ENCODE peak calls at places on chromosomes 13 and 19, in nine cellular contexts. S is suprapubic skin, W is breast epithelium, Y is sigmoid colon, Z is spleen, X is transverse colon, C is GM23338, A is H1, T is stomach. R is an unnamed sample.

GRCh38 chr13:20442370-20442769 is 83.3 kb downstream of the CRYL1 start:
- DNase-seq in T (no peak), Y (no peak), X (no peak), Z (no peak), A (no peak), W (no peak), C (no peak), S (no peak), R (no peak)

GRCh38 chr19:2371656-2372055 is 11.6 kb downstream of the TMPRSS9 start:
- DNase-seq in A (no peak), T (no peak), Y (no peak), C (no peak), X (no peak), S (no peak), Z (no peak), W (no peak), R (no peak)

GRCh38 chr19:40466219-40467006 is at the start of gene SPTBN4:
- DNase-seq in C (no peak), Y (peak; percentile 76), T (no peak), X (peak; percentile 30), A (no peak), W (peak; percentile 43), S (peak; percentile 85), Z (peak; percentile 89), R (no peak)

GRCh38 chr19:44643605-44644390 is at the start of gene PVR:
- DNase-seq in Z (peak; percentile 86), Y (peak; percentile 80), A (peak; percentile 29), C (peak; percentile 75), W (peak; percentile 34), T (peak; percentile 72), X (peak; percentile 75), S (no peak), R (peak; percentile 94)

GRCh38 chr19:51641648-51642047 is 5.0 kb downstream of the SIGLEC14 start:
- DNase-seq in A (no peak), T (no peak), S (no peak), Y (no peak), Z (no peak), C (no peak), X (no peak), W (no peak), R (no peak)

GRCh38 chr19:52172347-52172746 is 926 bp upstream of the ZNF836 start:
- DNase-seq in Z (no peak), C (no peak), T (no peak), Y (no peak), S (no peak), W (no peak), X (no peak), A (no peak), R (no peak)

GRCh38 chr19:6073858-6074708 is 36.2 kb downstream of the RFX2 start:
- DNase-seq in S (no peak), C (no peak), X (no peak), A (no peak), Z (no peak), Y (no peak), W (peak; percentile 12), T (no peak), R (no peak)

GRCh38 chr13:114235697-114236096 is 1.0 kb downstream of the CDC16 start:
- DNase-seq in X (no peak), T (no peak), Y (no peak), Z (no peak), A (no peak), W (no peak), C (no peak), S (no peak), R (no peak)

GRCh38 chr13:97030705-97031452 is 36.6 kb upstream of the OXGR1 start:
- DNase-seq in X (no peak), C (peak; percentile 58), T (no peak), W (no peak), Y (no peak), S (no peak), A (no peak), Z (no peak), R (no peak)

GRCh38 chr13:111566567-111566966 is 246.1 kb downstream of the TEX29 start:
- DNase-seq in A (no peak), X (no peak), T (no peak), Y (no peak), W (no peak), C (no peak), Z (peak; percentile 63), S (no peak), R (no peak)

GRCh38 chr13:41700790-41701310 is 243.5 kb downstream of the RGCC start:
- DNase-seq in X (no peak), S (no peak), W (no peak), T (no peak), A (no peak), Z (no peak), Y (no peak), C (no peak), R (no peak)

GRCh38 chr13:40146063-40146462 is 490.6 kb downstream of the COG6 start:
- DNase-seq in A (no peak), S (no peak), T (no peak), Z (no peak), W (no peak), X (no peak), C (peak; percentile 59), Y (no peak), R (no peak)

GRCh38 chr19:7818806-7819205 is 11.2 kb upstream of the EVI5L start:
- DNase-seq in S (no peak), X (no peak), W (no peak), A (no peak), Z (no peak), Y (no peak), C (no peak), T (no peak), R (no peak)

GRCh38 chr13:71754407-71754974 is 112.5 kb downstream of the DACH1 start:
- DNase-seq in A (no peak), C (peak; percentile 18), Z (no peak), X (no peak), W (no peak), S (no peak), T (no peak), Y (no peak), R (no peak)

DNA sequence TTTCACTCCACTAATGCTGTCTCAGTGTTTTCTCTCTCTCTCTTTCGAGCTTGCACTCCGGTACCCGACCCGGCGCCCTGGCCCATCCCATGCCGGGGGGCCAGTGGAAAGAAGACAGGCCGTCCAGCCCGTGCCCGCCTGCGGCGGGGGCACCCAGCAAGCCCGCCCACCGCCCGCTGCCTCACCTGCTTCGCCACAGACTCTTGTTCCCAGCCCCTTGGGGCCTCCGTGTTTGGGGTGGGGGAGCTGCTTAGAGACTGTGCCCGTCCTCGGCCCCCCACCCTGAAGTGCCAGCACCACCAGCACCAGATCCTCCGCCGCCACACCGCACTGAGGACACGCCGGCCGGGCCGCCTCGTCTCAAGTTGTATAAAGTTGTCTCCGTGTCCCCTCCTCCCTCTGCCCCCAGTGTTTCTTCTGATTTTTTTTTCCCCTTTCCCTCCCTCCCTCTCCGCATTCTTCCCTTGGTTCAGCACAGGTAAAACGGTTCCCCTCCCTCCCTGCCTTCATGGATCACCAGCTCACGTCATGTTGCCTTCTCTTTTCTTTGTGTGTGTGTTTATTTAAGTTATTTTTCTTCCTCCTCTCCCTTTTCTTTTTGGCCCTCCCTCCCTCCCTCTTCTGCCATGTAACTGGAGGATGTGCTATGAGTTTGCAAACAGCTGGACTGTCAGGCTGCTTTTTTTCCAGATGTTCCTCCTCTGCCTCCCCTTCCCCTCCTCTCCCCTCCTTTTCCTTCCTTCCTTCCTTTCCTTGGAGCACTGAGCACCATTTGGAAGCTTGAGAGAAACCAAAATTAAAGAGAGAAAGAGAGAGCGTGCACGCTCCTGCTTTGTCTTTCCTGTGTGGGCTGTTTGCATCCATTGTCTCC is 2.1 kb downstream of the LENG9 start:
- DNase-seq in Y (no peak), S (peak; percentile 75), A (no peak), X (no peak), W (no peak), T (no peak), C (no peak), Z (peak; percentile 80), R (no peak)
- H3K27ac ChIP-seq in Y (peak overlapping the region; percentile 89), S (no peak overlapping the region), A (no peak overlapping the region), X (peak overlapping the region; percentile 97), W (no peak overlapping the region), T (peak overlapping the region; percentile 99), C (no peak overlapping the region), Z (peak overlapping the region; percentile 94), R (peak overlapping the region; percentile 99)

DNA sequence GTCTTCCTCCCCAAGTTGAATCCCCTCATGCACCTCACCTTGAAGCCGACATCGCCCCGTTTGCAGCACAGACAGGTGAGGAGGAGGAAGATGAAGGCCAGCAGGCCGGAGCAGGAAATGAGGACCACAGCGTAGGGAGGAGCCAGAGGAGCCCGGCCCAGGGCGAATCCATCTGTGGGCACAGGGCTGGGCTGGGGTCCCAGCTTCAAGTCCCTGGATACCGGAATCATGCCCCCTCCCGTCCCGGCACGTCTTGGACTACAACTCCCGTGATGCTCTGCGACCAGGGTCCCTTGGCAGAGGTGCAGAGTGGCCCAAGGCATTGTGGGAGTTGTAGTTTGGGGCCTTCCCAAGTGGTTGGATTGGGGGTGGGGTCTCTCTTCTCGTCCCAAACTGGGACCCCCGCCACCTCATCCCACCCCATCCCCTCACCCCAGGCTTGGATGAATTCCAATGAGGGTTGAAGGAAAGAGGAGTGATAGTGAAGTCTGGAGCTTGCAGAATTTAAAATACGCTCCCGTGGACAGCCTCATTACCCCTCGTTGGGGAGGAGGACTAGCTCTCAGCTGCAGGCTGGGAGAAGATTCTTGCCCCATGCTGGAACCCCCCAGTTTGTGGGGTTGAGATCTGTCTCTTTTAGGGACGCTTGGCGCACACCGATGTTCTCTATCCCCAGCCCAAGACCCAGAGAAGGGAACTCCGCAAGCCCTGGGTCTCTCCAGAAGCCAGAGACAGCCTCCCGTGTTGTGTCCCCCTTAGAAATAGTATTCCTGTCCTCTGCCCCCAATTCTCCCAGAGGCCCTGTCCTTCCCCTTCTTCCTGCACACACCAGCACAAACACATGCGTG is 990 bp downstream of the LMTK3 start:
- DNase-seq in A (no peak), Z (peak; percentile 88), T (peak; percentile 67), C (peak; percentile 92), S (no peak), Y (peak; percentile 82), W (peak; percentile 60), X (peak; percentile 71), R (peak; percentile 67)
- TF ChIP-seq POLR2AphosphoS5 in A (no peak), Z (no peak), T (no peak), C (no peak), S (no peak), Y (no peak), W (no peak), X (no peak), R (no peak)

GRCh38 chr13:86881390-86881789 is 789.8 kb upstream of the SLITRK5 start:
- DNase-seq in Z (no peak), X (no peak), Y (no peak), S (no peak), T (no peak), C (peak; percentile 82), A (peak; percentile 33), W (no peak), R (no peak)
- H3K27ac ChIP-seq in Z (no peak overlapping the region), X (no peak overlapping the region), Y (no peak overlapping the region), S (no peak overlapping the region), T (no peak overlapping the region), C (no peak overlapping the region), A (no peak overlapping the region), W (no peak overlapping the region), R (no peak overlapping the region)

DNA sequence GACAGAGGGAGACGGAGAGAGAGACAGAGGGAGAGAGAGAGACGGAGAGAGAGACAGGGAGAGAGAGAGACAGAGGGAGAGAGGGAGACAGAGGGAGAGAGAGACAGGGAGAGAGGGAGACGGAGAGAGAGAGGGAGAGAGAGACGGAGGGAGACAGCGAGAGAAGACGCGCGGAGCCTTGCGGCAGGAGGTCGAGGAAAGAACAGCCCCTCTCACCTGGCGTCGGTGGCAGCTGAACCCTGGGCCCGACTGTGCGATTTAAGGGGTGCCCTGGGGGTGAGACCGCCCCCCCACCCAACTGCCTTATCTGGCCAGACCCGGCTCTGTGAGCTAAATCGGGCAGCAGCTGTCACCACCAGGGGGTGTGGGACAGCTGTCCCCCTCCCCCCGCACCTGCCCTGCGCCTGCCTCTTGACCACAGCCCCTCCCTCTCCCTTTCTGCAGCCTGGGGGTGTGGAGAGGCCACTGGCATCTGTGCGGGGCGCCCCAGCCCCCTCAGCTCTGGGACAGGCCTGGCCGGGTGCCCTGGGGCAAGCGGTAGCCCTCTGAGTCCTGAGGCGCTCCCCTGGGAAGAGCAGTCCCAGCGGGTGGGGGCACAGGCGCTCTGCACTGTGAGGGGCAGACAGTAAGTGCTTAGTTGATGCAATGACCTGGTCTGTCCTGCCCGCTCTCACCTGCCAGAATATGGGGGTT is 10.8 kb downstream of the JOSD2 start:
- DNase-seq in T (no peak), A (no peak), Y (no peak), S (no peak), W (no peak), C (peak; percentile 68), X (no peak), Z (peak; percentile 70), R (no peak)
- TF ChIP-seq POLR2AphosphoS5 in T (no peak), A (no peak), Y (no peak), S (no peak), W (no peak), C (no peak), X (no peak), Z (no peak), R (no peak)

R was measured in upper lobe of left lung.